ENCODE peak calls at places on chromosome 10, in five cellular contexts. One of them, this sample, is unnamed.

GRCh38 chr10:78947733-78948132 is 121.0 kb upstream of the ZMIZ1 start:
- DNase-seq in HuH-7: no peak
- DNase-seq in ascending aorta: no peak
- DNase-seq in germinal center: no peak
- DNase-seq in EL: no peak
- DNase-seq in this sample: no peak

GRCh38 chr10:71648595-71649320 is 70.8 kb downstream of the C10orf105 start:
- DNase-seq in germinal center: no peak
- DNase-seq in ascending aorta: no peak
- DNase-seq in HuH-7: no peak
- DNase-seq in EL: no peak
- DNase-seq in this sample: no peak

GRCh38 chr10:99598781-99599481 is 21.3 kb downstream of the SLC25A28 start:
- DNase-seq in HuH-7: no peak
- DNase-seq in ascending aorta: no peak
- DNase-seq in germinal center: no peak
- DNase-seq in EL: no peak
- DNase-seq in this sample: no peak

GRCh38 chr10:804787-805634 is 115.5 kb upstream of the DIP2C start:
- DNase-seq in HuH-7: no peak
- DNase-seq in germinal center: no peak
- DNase-seq in EL: no peak
- DNase-seq in ascending aorta: no peak
- DNase-seq in this sample: no peak

GRCh38 chr10:73601486-73601921 is 10.4 kb upstream of the USP54 start:
- DNase-seq in ascending aorta: no peak
- DNase-seq in HuH-7: no peak
- DNase-seq in EL: peak
- DNase-seq in germinal center: no peak
- DNase-seq in this sample: peak

GRCh38 chr10:29482591-29483421 is 152.0 kb downstream of the SVIL start:
- DNase-seq in HuH-7: peak
- DNase-seq in germinal center: no peak
- DNase-seq in EL: peak
- DNase-seq in ascending aorta: no peak
- DNase-seq in this sample: no peak

GRCh38 chr10:131841669-131842139 is 59.1 kb upstream of the PPP2R2D start:
- DNase-seq in HuH-7: no peak
- DNase-seq in ascending aorta: no peak
- DNase-seq in EL: no peak
- DNase-seq in germinal center: no peak
- DNase-seq in this sample: peak

GRCh38 chr10:26781797-26782196 is 79.0 kb downstream of the ABI1 start:
- DNase-seq in HuH-7: no peak
- DNase-seq in ascending aorta: no peak
- DNase-seq in germinal center: no peak
- DNase-seq in EL: peak
- DNase-seq in this sample: no peak

GRCh38 chr10:44392420-44392819 is 7.5 kb upstream of the CXCL12 start:
- DNase-seq in HuH-7: no peak
- DNase-seq in ascending aorta: no peak
- DNase-seq in EL: no peak
- DNase-seq in germinal center: no peak
- DNase-seq in this sample: no peak

GRCh38 chr10:13272164-13272571 is 27.7 kb downstream of the PHYH start:
- DNase-seq in ascending aorta: no peak
- DNase-seq in HuH-7: no peak
- DNase-seq in germinal center: peak
- DNase-seq in EL: no peak
- DNase-seq in this sample: no peak

GRCh38 chr10:32125023-32125422 is 68.8 kb upstream of the KIF5B start:
- DNase-seq in EL: no peak
- DNase-seq in HuH-7: no peak
- DNase-seq in germinal center: no peak
- DNase-seq in ascending aorta: no peak
- DNase-seq in this sample: no peak

GRCh38 chr10:98967601-98968000 is 268.1 kb downstream of the HPSE2 start:
- DNase-seq in germinal center: no peak
- DNase-seq in EL: no peak
- DNase-seq in HuH-7: no peak
- DNase-seq in ascending aorta: no peak
- DNase-seq in this sample: no peak

GRCh38 chr10:127576011-127576410 is 26.9 kb downstream of the NPS start:
- DNase-seq in EL: no peak
- DNase-seq in ascending aorta: no peak
- DNase-seq in germinal center: no peak
- DNase-seq in HuH-7: no peak
- DNase-seq in this sample: no peak

GRCh38 chr10:48453451-48454301 is 147.2 kb downstream of the MAPK8 start:
- DNase-seq in HuH-7: no peak
- DNase-seq in ascending aorta: no peak
- DNase-seq in germinal center: no peak
- DNase-seq in EL: no peak
- DNase-seq in this sample: no peak

GRCh38 chr10:128563387-128563786 is 437.2 kb upstream of the MKI67 start:
- DNase-seq in HuH-7: no peak
- DNase-seq in EL: no peak
- DNase-seq in ascending aorta: no peak
- DNase-seq in germinal center: no peak
- DNase-seq in this sample: no peak

GRCh38 chr10:29880856-29881255 is 178.5 kb downstream of the JCAD start:
- DNase-seq in ascending aorta: no peak
- DNase-seq in HuH-7: no peak
- DNase-seq in EL: no peak
- DNase-seq in germinal center: no peak
- DNase-seq in this sample: no peak

GRCh38 chr10:12730809-12731519 is 270.5 kb downstream of the CCDC3 start:
- DNase-seq in ascending aorta: no peak
- DNase-seq in EL: no peak
- DNase-seq in HuH-7: no peak
- DNase-seq in germinal center: no peak
- DNase-seq in this sample: no peak

GRCh38 chr10:70458329-70459060 is 17.0 kb upstream of the NODAL start:
- DNase-seq in HuH-7: no peak
- DNase-seq in germinal center: peak
- DNase-seq in EL: peak
- DNase-seq in ascending aorta: peak
- DNase-seq in this sample: peak

GRCh38 chr10:122326385-122326784 is 48.1 kb upstream of the PLEKHA1 start:
- DNase-seq in ascending aorta: no peak
- DNase-seq in germinal center: no peak
- DNase-seq in EL: no peak
- DNase-seq in HuH-7: no peak
- DNase-seq in this sample: no peak

GRCh38 chr10:85607296-85607695 is 759.3 kb downstream of the GRID1 start:
- DNase-seq in germinal center: no peak
- DNase-seq in EL: no peak
- DNase-seq in ascending aorta: no peak
- DNase-seq in HuH-7: no peak
- DNase-seq in this sample: no peak

GRCh38 chr10:48940958-48941357 is 1.3 kb upstream of the LRRC18 start:
- DNase-seq in EL: no peak
- DNase-seq in HuH-7: no peak
- DNase-seq in germinal center: no peak
- DNase-seq in ascending aorta: no peak
- DNase-seq in this sample: no peak

GRCh38 chr10:93126484-93127052 is 52.9 kb downstream of the CYP26A1 start:
- DNase-seq in ascending aorta: no peak
- DNase-seq in EL: no peak
- DNase-seq in germinal center: no peak
- DNase-seq in HuH-7: no peak
- DNase-seq in this sample: no peak

GRCh38 chr10:102644066-102644645 is at the start of gene TRIM8:
- DNase-seq in ascending aorta: no peak
- DNase-seq in HuH-7: no peak
- DNase-seq in EL: peak
- DNase-seq in germinal center: peak
- DNase-seq in this sample: no peak

GRCh38 chr10:126111562-126111961 is 215.2 kb downstream of the FANK1 start:
- DNase-seq in germinal center: no peak
- DNase-seq in HuH-7: no peak
- DNase-seq in ascending aorta: no peak
- DNase-seq in EL: no peak
- DNase-seq in this sample: no peak

This sample was measured in left lung.